ENCODE peak calls at places on chromosomes 13 and 19, in four cellular contexts. One of them, this sample, is unnamed.

GRCh38 chr13:98216135-98216565 is 39.1 kb upstream of the RNF113B start:
- DNase-seq in kidney: peak; percentile 89
- DNase-seq in astrocyte: peak; percentile 87
- DNase-seq in ovary: no peak
- DNase-seq in this sample: peak; percentile 89

GRCh38 chr19:57566396-57567256 is 7.0 kb upstream of the ZNF550 start:
- DNase-seq in kidney: no peak
- DNase-seq in astrocyte: peak; percentile 48
- DNase-seq in ovary: no peak
- DNase-seq in this sample: no peak

GRCh38 chr13:94550030-94550738 is 45.8 kb downstream of the TGDS start:
- DNase-seq in kidney: no peak
- DNase-seq in astrocyte: peak; percentile 49
- DNase-seq in ovary: no peak
- DNase-seq in this sample: no peak

GRCh38 chr19:33686246-33686645 is 64.5 kb downstream of the CHST8 start:
- DNase-seq in kidney: no peak
- DNase-seq in astrocyte: no peak
- DNase-seq in ovary: no peak
- DNase-seq in this sample: no peak

GRCh38 chr13:101527130-101527529 is 74.7 kb downstream of the ITGBL1 start:
- DNase-seq in kidney: no peak
- DNase-seq in astrocyte: no peak
- DNase-seq in ovary: no peak
- DNase-seq in this sample: no peak

GRCh38 chr19:51091895-51092873 is 9.5 kb upstream of the KLK14 start:
- DNase-seq in kidney: peak; percentile 12
- DNase-seq in astrocyte: no peak
- DNase-seq in ovary: no peak
- DNase-seq in this sample: no peak

GRCh38 chr19:33245948-33246728 is 20.5 kb upstream of the SLC7A10 start:
- DNase-seq in kidney: peak; percentile 54
- DNase-seq in astrocyte: no peak
- DNase-seq in ovary: no peak
- DNase-seq in this sample: no peak

GRCh38 chr19:50432221-50432626 is 468 bp upstream of the MYBPC2 start:
- DNase-seq in kidney: no peak
- DNase-seq in astrocyte: no peak
- DNase-seq in ovary: no peak
- DNase-seq in this sample: no peak

GRCh38 chr13:80037505-80037888 is 303.4 kb downstream of the SPRY2 start:
- DNase-seq in kidney: no peak
- DNase-seq in astrocyte: peak; percentile 93
- DNase-seq in ovary: no peak
- DNase-seq in this sample: peak; percentile 78

GRCh38 chr19:38669532-38669931 is 22.1 kb downstream of the ACTN4 start:
- DNase-seq in kidney: peak; percentile 67
- DNase-seq in astrocyte: no peak
- DNase-seq in ovary: no peak
- DNase-seq in this sample: no peak

DNA sequence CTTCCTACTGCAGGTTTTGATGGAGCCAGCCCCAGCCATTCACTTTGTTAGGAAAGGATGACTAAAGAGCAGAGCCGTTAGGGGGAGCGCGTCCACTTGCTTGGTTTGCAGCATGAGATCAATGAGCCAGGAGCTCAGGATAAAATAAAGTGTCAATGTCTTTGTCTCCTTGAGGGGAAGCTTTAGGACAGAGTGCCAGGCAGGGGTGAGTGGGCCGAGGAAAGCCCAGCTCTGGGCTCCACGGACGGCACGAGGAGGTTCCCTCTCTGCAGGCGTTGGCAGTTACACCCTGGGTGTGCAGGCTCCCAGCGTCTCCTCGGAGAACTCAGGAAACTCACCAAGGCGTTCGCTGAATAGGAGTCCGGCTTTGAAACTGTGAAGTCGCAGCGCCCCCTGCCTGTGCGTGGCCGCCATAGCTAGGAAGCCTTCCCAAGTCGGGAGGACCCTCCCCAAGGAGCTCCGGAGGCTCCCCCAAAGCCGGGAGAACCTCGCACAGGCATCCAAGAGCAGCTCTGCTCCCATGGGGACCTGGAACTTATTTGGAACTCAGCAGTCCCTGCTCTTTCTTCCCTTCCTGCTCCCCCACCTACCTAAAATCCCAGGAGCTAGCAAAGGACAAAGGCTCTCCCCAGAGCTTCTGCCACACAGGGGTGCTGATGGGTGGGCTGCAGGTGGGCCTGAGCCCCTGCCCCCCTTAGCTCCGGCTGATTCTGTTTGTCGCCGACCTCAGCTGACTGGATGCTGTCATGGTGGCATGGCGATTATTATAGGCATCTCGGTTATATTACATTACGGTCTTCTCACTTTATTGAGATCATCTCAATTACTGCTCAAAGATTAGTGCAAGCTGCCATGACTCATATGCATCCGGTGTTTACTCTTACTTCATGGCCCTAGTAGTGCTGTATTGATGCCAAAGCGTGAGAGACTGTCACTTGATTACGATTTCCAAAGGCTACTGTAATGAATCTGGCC is 34.4 kb downstream of the GSX1 start:
- DNase-seq in kidney: peak; percentile 89
- DNase-seq in astrocyte: peak; percentile 63
- DNase-seq in ovary: peak; percentile 57
- DNase-seq in this sample: peak; percentile 80
- H3K4me3 ChIP-seq in kidney: peak overlapping the region; percentile 28
- H3K4me3 ChIP-seq in astrocyte: peak overlapping the region; percentile 40
- H3K4me3 ChIP-seq in ovary: no peak overlapping the region
- H3K4me3 ChIP-seq in this sample: peak overlapping the region; percentile 29

GRCh38 chr13:110680852-110681251 is 25.1 kb downstream of the CARS2 start:
- DNase-seq in kidney: no peak
- DNase-seq in astrocyte: no peak
- DNase-seq in ovary: no peak
- DNase-seq in this sample: no peak
- H3K36me3 ChIP-seq in kidney: peaks cover 18% of the 10 kb centered on the region
- H3K36me3 ChIP-seq in astrocyte: peaks cover 9% of the 10 kb centered on the region
- H3K36me3 ChIP-seq in ovary: no peaks in the 10 kb centered on the region
- H3K36me3 ChIP-seq in this sample: peaks cover 79% of the 10 kb centered on the region

DNA sequence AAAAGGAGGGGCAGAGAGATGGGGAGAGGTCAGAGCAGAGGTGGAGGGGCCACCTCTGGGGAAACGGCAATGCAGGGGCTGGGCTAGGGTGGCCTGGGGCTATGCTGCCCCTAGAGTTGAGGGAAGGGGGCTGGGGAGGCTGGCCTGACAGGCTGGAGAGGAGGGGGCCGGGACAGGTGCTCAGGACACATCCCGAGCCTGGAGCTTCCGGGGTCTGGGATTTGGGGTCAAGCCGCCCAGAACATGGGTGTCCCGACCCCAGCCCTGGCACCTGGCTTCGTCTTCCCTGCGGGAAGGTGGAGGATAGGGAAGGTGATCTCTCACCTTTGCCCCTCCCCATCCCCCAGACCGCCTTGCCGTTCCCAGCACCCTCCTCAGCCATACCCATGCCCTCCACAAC is 12.6 kb upstream of the ASF1B start:
- DNase-seq in kidney: no peak
- DNase-seq in astrocyte: no peak
- DNase-seq in ovary: no peak
- DNase-seq in this sample: no peak
- H3K4me3 ChIP-seq in kidney: no peak overlapping the region
- H3K4me3 ChIP-seq in astrocyte: no peak overlapping the region
- H3K4me3 ChIP-seq in ovary: no peak overlapping the region
- H3K4me3 ChIP-seq in this sample: no peak overlapping the region

GRCh38 chr13:108274718-108275117 is 5.2 kb downstream of the TNFSF13B start:
- DNase-seq in kidney: no peak
- DNase-seq in astrocyte: no peak
- DNase-seq in ovary: no peak
- DNase-seq in this sample: no peak
- H3K36me3 ChIP-seq in kidney: no peaks in the 10 kb centered on the region
- H3K36me3 ChIP-seq in astrocyte: no peaks in the 10 kb centered on the region
- H3K36me3 ChIP-seq in ovary: no peaks in the 10 kb centered on the region
- H3K36me3 ChIP-seq in this sample: no peaks in the 10 kb centered on the region

GRCh38 chr13:27171830-27172494 is 351 bp upstream of the USP12 start:
- DNase-seq in kidney: peak; percentile 98
- DNase-seq in astrocyte: peak; percentile 78
- DNase-seq in ovary: peak; percentile 87
- DNase-seq in this sample: peak; percentile 96

GRCh38 chr13:27171244-27171829 is at the start of gene USP12:
- DNase-seq in kidney: peak; percentile 82
- DNase-seq in astrocyte: no peak
- DNase-seq in ovary: peak; percentile 36
- DNase-seq in this sample: peak; percentile 41

GRCh38 chr13:27168870-27169525 is 2.6 kb downstream of the USP12 start:
- DNase-seq in kidney: no peak
- DNase-seq in astrocyte: no peak
- DNase-seq in ovary: no peak
- DNase-seq in this sample: no peak

GRCh38 chr13:27170521-27171243 is 929 bp downstream of the USP12 start:
- DNase-seq in kidney: peak; percentile 84
- DNase-seq in astrocyte: no peak
- DNase-seq in ovary: peak; percentile 42
- DNase-seq in this sample: peak; percentile 41

DNA sequence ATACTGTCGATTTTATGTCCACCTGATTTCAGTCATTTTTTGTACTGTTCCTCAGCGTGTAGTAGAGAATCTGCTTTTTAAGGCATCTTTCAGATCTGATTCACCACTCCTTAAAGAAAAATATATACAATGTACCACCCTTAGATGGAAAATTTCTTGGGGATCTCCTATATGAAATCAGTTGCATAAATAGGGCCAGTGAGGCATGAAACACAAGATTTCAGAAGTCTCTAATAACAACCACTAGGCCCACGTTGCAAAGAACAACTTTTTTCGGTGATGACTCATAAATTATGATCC is 1.4 kb downstream of the USP12 start:
- DNase-seq in kidney: no peak
- DNase-seq in astrocyte: peak; percentile 78
- DNase-seq in ovary: no peak
- DNase-seq in this sample: no peak
- H3K4me3 ChIP-seq in kidney: peak overlapping the region; percentile 62
- H3K4me3 ChIP-seq in astrocyte: peak overlapping the region; percentile 77
- H3K4me3 ChIP-seq in ovary: peak overlapping the region; percentile 80
- H3K4me3 ChIP-seq in this sample: peak overlapping the region; percentile 67

GRCh38 chr19:29614780-29615179 is 8.7 kb downstream of the POP4 start:
- DNase-seq in kidney: no peak
- DNase-seq in astrocyte: no peak
- DNase-seq in ovary: no peak
- DNase-seq in this sample: no peak

GRCh38 chr19:29612801-29613595 is 6.9 kb downstream of the POP4 start:
- DNase-seq in kidney: peak; percentile 61
- DNase-seq in astrocyte: no peak
- DNase-seq in ovary: no peak
- DNase-seq in this sample: no peak

GRCh38 chr19:29615891-29616425 is 9.9 kb downstream of the POP4 start:
- DNase-seq in kidney: peak; percentile 35
- DNase-seq in astrocyte: no peak
- DNase-seq in ovary: no peak
- DNase-seq in this sample: no peak

GRCh38 chr19:29612121-29612520 is 6.0 kb downstream of the POP4 start:
- DNase-seq in kidney: peak; percentile 27
- DNase-seq in astrocyte: no peak
- DNase-seq in ovary: no peak
- DNase-seq in this sample: no peak

GRCh38 chr19:29614046-29614445 is 8.0 kb downstream of the POP4 start:
- DNase-seq in kidney: peak; percentile 43
- DNase-seq in astrocyte: no peak
- DNase-seq in ovary: no peak
- DNase-seq in this sample: no peak
- H3K36me3 ChIP-seq in kidney: peaks cover 26% of the 10 kb centered on the region
- H3K36me3 ChIP-seq in astrocyte: peaks cover 28% of the 10 kb centered on the region
- H3K36me3 ChIP-seq in ovary: no peaks in the 10 kb centered on the region
- H3K36me3 ChIP-seq in this sample: peaks cover 54% of the 10 kb centered on the region

DNA sequence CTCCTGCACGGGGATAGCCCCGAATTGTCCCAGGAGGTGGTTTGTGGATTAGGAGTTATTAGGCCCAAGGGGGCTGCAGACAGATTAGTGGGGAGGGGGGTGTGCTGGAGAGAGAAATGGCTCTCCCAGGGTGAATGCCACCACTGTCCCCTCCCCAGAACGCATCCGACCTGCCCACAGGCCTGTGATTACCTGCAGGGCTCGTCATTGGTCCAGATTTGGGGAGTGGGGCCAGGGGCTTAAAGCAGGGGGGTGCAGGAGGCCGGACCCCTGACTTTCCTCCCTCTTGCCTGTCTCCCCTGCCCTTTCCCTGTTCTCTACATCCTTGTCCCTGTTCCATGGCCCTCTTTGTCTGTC is 1.2 kb downstream of the NRTN start:
- DNase-seq in kidney: no peak
- DNase-seq in astrocyte: no peak
- DNase-seq in ovary: no peak
- DNase-seq in this sample: no peak
- H3K4me3 ChIP-seq in kidney: no peak overlapping the region
- H3K4me3 ChIP-seq in astrocyte: no peak overlapping the region
- H3K4me3 ChIP-seq in ovary: no peak overlapping the region
- H3K4me3 ChIP-seq in this sample: no peak overlapping the region

GRCh38 chr13:37094840-37095239 is 10.6 kb downstream of the CSNK1A1L start:
- DNase-seq in kidney: no peak
- DNase-seq in astrocyte: no peak
- DNase-seq in ovary: no peak
- DNase-seq in this sample: no peak

GRCh38 chr13:37102896-37103295 is 2.6 kb downstream of the CSNK1A1L start:
- DNase-seq in kidney: no peak
- DNase-seq in astrocyte: peak; percentile 75
- DNase-seq in ovary: no peak
- DNase-seq in this sample: no peak

GRCh38 chr13:37097008-37097579 is 8.4 kb downstream of the CSNK1A1L start:
- DNase-seq in kidney: no peak
- DNase-seq in astrocyte: peak; percentile 86
- DNase-seq in ovary: no peak
- DNase-seq in this sample: no peak
- H3K36me3 ChIP-seq in kidney: no peaks in the 10 kb centered on the region
- H3K36me3 ChIP-seq in astrocyte: no peaks in the 10 kb centered on the region
- H3K36me3 ChIP-seq in ovary: no peaks in the 10 kb centered on the region
- H3K36me3 ChIP-seq in this sample: no peaks in the 10 kb centered on the region

GRCh38 chr13:108377646-108378206 is 108.2 kb downstream of the TNFSF13B start:
- DNase-seq in kidney: no peak
- DNase-seq in astrocyte: no peak
- DNase-seq in ovary: no peak
- DNase-seq in this sample: peak; percentile 52

GRCh38 chr13:108375034-108375433 is 105.5 kb downstream of the TNFSF13B start:
- DNase-seq in kidney: no peak
- DNase-seq in astrocyte: no peak
- DNase-seq in ovary: no peak
- DNase-seq in this sample: no peak

GRCh38 chr13:108376308-108376707 is 106.8 kb downstream of the TNFSF13B start:
- DNase-seq in kidney: no peak
- DNase-seq in astrocyte: no peak
- DNase-seq in ovary: no peak
- DNase-seq in this sample: no peak

DNA sequence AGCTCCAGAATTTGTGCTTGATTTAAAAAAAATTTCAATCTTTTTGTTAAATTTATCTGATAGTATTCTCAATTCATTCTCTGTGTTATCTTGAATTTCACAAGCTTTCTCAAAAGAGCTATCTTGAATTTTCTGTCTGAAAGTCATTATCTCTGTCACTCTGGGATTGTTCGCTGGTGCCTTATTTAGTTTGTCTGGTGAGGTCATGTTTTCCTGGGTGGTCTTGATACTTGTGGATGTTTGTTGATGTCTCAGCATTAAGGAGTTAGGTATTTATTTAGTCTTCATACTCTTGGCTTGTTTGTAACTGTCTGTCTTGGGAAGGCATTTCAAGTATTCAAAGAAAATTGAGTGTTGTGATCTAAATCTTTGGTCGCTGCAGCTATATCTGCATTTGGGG is 106.3 kb downstream of the TNFSF13B start:
- DNase-seq in kidney: no peak
- DNase-seq in astrocyte: no peak
- DNase-seq in ovary: no peak
- DNase-seq in this sample: no peak
- H3K4me3 ChIP-seq in kidney: no peak overlapping the region
- H3K4me3 ChIP-seq in astrocyte: no peak overlapping the region
- H3K4me3 ChIP-seq in ovary: no peak overlapping the region
- H3K4me3 ChIP-seq in this sample: no peak overlapping the region

GRCh38 chr19:36125557-36125956 is 10.3 kb downstream of the TBCB start:
- DNase-seq in kidney: no peak
- DNase-seq in astrocyte: no peak
- DNase-seq in ovary: no peak
- DNase-seq in this sample: no peak
- H3K36me3 ChIP-seq in kidney: peaks cover 13% of the 10 kb centered on the region
- H3K36me3 ChIP-seq in astrocyte: peaks cover 14% of the 10 kb centered on the region
- H3K36me3 ChIP-seq in ovary: no peaks in the 10 kb centered on the region
- H3K36me3 ChIP-seq in this sample: peaks cover 37% of the 10 kb centered on the region